ENCODE peak calls at places on chromosomes 1 and 21, in four cellular contexts. D is NCI-H510A treated with DMSO at 0.1 percent for 48 hours, C is NCI-H187 treated with DMSO at 0.1 percent for 48 hours, W is heart left ventricle. X is an unnamed sample.

GRCh38 chr21:36092676-36093075 is 22.9 kb downstream of the CBR1 start:
- DNase-seq in D (no peak), C (no peak), W (no peak), X (no peak)

GRCh38 chr1:187267745-187268277 is 439.1 kb downstream of the PLA2G4A start:
- DNase-seq in D (no peak), C (no peak), W (no peak), X (no peak)

GRCh38 chr1:22618056-22618455 is 18.4 kb upstream of the C1QA start:
- DNase-seq in D (peak; percentile 63), C (no peak), W (no peak), X (no peak)

GRCh38 chr1:231702804-231703203 is 76.2 kb downstream of the DISC1 start:
- DNase-seq in D (no peak), C (no peak), W (no peak), X (no peak)

GRCh38 chr1:41874903-41875411 is 43.8 kb downstream of the HIVEP3 start:
- DNase-seq in D (no peak), C (no peak), W (peak; percentile 25), X (no peak)

GRCh38 chr1:48808496-48808895 is 31.8 kb upstream of the BEND5 start:
- DNase-seq in D (no peak), C (no peak), W (no peak), X (no peak)

GRCh38 chr1:217343907-217344306 is 287.0 kb downstream of the GPATCH2 start:
- DNase-seq in D (peak; percentile 42), C (peak; percentile 56), W (no peak), X (no peak)

GRCh38 chr21:16420086-16420724 is 690.4 kb downstream of the USP25 start:
- DNase-seq in D (no peak), C (no peak), W (peak; percentile 56), X (peak; percentile 71)

GRCh38 chr1:4117196-4117595 is 217.1 kb upstream of the C1orf174 start:
- DNase-seq in D (no peak), C (no peak), W (no peak), X (peak; percentile 18)

GRCh38 chr1:9128520-9129371 is at the start of gene GPR157:
- DNase-seq in D (peak; percentile 55), C (no peak), W (peak; percentile 92), X (peak; percentile 94)

GRCh38 chr1:47824721-47825120 is 172.5 kb downstream of the TRABD2B start:
- DNase-seq in D (no peak), C (no peak), W (no peak), X (no peak)

GRCh38 chr21:26719750-26720149 is 125.5 kb downstream of the ADAMTS1 start:
- DNase-seq in D (no peak), C (no peak), W (peak; percentile 37), X (no peak)

GRCh38 chr1:16615253-16616252 is 2.2 kb upstream of the NBPF1 start:
- DNase-seq in D (no peak), C (no peak), W (peak; percentile 16), X (peak; percentile 72)

GRCh38 chr1:31642897-31643296 is 1.8 kb downstream of the PEF1 start:
- DNase-seq in D (no peak), C (no peak), W (no peak), X (no peak)

GRCh38 chr21:17607684-17608083 is 5.0 kb downstream of the BTG3 start:
- DNase-seq in D (no peak), C (no peak), W (no peak), X (no peak)

GRCh38 chr1:36328713-36329112 is 5.3 kb upstream of the EVA1B start:
- DNase-seq in D (peak; percentile 91), C (no peak), W (no peak), X (no peak)

GRCh38 chr1:175176246-175176645 is 16.3 kb downstream of the KIAA0040 start:
- DNase-seq in D (no peak), C (no peak), W (no peak), X (no peak)

GRCh38 chr1:2962946-2963345 is 58.3 kb upstream of the ACTRT2 start:
- DNase-seq in D (no peak), C (no peak), W (no peak), X (peak; percentile 34)

GRCh38 chr1:7402548-7402850 is 368.6 kb upstream of the VAMP3 start:
- DNase-seq in D (no peak), C (no peak), W (no peak), X (no peak)

GRCh38 chr21:45623436-45623835 is 20.1 kb upstream of the PCBP3 start:
- DNase-seq in D (no peak), C (no peak), W (no peak), X (peak; percentile 28)

GRCh38 chr1:197595244-197595904 is 179.9 kb downstream of the DENND1B start:
- DNase-seq in D (no peak), C (no peak), W (no peak), X (no peak)

GRCh38 chr1:48227165-48228013 is 4.9 kb downstream of the SLC5A9 start:
- DNase-seq in D (no peak), C (no peak), W (no peak), X (no peak)

GRCh38 chr1:235649722-235650163 is at the start of gene GNG4:
- DNase-seq in D (peak; percentile 37), C (no peak), W (no peak), X (peak; percentile 46)

GRCh38 chr1:172393354-172393753 is 27.1 kb upstream of the C1orf105 start:
- DNase-seq in D (no peak), C (no peak), W (no peak), X (no peak)

GRCh38 chr1:56345826-56346225 is 233.5 kb downstream of the PLPP3 start:
- DNase-seq in D (no peak), C (no peak), W (no peak), X (no peak)

GRCh38 chr1:172990598-172991215 is 60.0 kb downstream of the TNFSF18 start:
- DNase-seq in D (no peak), C (no peak), W (no peak), X (no peak)

GRCh38 chr21:31903896-31904295 is 31.1 kb downstream of the HUNK start:
- DNase-seq in D (no peak), C (no peak), W (no peak), X (no peak)

X was measured in sigmoid colon.